ENCODE peak calls at places on chromosomes 2 and 18, in four cellular contexts. B is CD8-positive, alpha-beta T cell; U is gastrocnemius medialis; P is A549. A is an unnamed sample. For H3K4me1, the result is how much of the 10 kb centered on the place peaks cover.

GRCh38 chr2:63790913-63791312 is 50.8 kb upstream of the UGP2 start:
- DNase-seq in B (no peak), U (no peak), P (peak), A (no peak)

GRCh38 chr18:21502661-21503060 is 97.8 kb downstream of the ESCO1 start:
- DNase-seq in B (no peak), U (no peak), P (no peak), A (no peak)

GRCh38 chr2:26721267-26722032 is 28.9 kb downstream of the KCNK3 start:
- DNase-seq in B (no peak), U (no peak), P (peak), A (no peak)

GRCh38 chr18:54223568-54224241 is 764 bp downstream of the MBD2 start:
- DNase-seq in B (no peak), U (peak), P (no peak), A (peak)

GRCh38 chr2:219272995-219273394 is 6.2 kb upstream of the DNAJB2 start:
- DNase-seq in B (no peak), U (no peak), P (no peak), A (no peak)

GRCh38 chr2:222861411-222862067 is 703 bp downstream of the ACSL3 start:
- DNase-seq in B (peak), U (peak), P (no peak), A (peak)

GRCh38 chr18:79442508-79443221 is 46.9 kb downstream of the NFATC1 start:
- DNase-seq in B (no peak), U (no peak), P (no peak), A (no peak)

GRCh38 chr2:70516596-70516995 is 37.0 kb downstream of the TGFA start:
- DNase-seq in B (no peak), U (no peak), P (peak), A (no peak)

GRCh38 chr18:78292602-78293001 is 687.0 kb upstream of the SALL3 start:
- DNase-seq in B (no peak), U (no peak), P (no peak), A (no peak)

GRCh38 chr2:54570925-54571694 is 115.0 kb downstream of the SPTBN1 start:
- DNase-seq in B (peak), U (peak), P (peak), A (peak)

GRCh38 chr2:44684559-44684958 is 256.9 kb upstream of the SIX3 start:
- DNase-seq in B (no peak), U (no peak), P (no peak), A (no peak)

GRCh38 chr2:100857915-100858314 is 38.0 kb downstream of the NPAS2 start:
- DNase-seq in B (no peak), U (no peak), P (no peak), A (no peak)

GRCh38 chr2:73260338-73260984 is 23.8 kb downstream of the FBXO41 start:
- DNase-seq in B (no peak), U (peak), P (peak), A (no peak)

GRCh38 chr2:210688071-210688470 is 131.7 kb downstream of the CPS1 start:
- DNase-seq in B (no peak), U (no peak), P (no peak), A (no peak)

GRCh38 chr2:38098351-38099095 is 22.6 kb upstream of the CYP1B1 start:
- DNase-seq in B (no peak), U (no peak), P (no peak), A (no peak)

GRCh38 chr2:124661558-124661957 is 636.5 kb downstream of the CNTNAP5 start:
- DNase-seq in B (no peak), U (no peak), P (no peak), A (no peak)

GRCh38 chr2:45554764-45555163 is 56.3 kb downstream of the SRBD1 start:
- DNase-seq in B (no peak), U (no peak), P (no peak), A (no peak)

GRCh38 chr18:46842583-46842982 is 74.7 kb downstream of the PIAS2 start:
- DNase-seq in B (no peak), U (no peak), P (no peak), A (no peak)

GRCh38 chr2:174343638-174344455 is 9.1 kb downstream of the SP9 start:
- DNase-seq in B (no peak), U (no peak), P (no peak), A (no peak)

DNA sequence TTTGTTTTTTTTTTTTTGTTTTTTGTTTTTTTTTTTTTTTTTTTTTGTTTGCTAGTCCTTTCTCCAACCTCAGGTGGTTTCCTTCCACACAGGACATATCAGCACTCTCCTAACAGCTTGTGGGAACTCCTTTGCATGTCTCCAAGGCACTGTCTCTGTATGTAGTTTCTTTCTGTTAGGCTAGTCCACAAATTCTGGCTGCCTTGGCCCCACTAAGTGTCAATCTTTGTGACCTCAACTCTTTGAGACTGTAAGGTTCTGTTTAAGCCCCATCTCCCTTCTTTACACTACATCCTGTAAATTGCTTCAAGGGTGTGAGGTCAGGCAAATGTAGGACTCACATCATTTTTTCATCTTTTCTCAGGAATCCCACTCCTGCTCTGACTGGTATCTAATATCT is 85.1 kb downstream of the NCOA1 start:
- DNase-seq in B (no peak), U (no peak), P (no peak), A (no peak)
- H3K4me1 ChIP-seq in B (under half), U (under half), P (under half), A (under half)

DNA sequence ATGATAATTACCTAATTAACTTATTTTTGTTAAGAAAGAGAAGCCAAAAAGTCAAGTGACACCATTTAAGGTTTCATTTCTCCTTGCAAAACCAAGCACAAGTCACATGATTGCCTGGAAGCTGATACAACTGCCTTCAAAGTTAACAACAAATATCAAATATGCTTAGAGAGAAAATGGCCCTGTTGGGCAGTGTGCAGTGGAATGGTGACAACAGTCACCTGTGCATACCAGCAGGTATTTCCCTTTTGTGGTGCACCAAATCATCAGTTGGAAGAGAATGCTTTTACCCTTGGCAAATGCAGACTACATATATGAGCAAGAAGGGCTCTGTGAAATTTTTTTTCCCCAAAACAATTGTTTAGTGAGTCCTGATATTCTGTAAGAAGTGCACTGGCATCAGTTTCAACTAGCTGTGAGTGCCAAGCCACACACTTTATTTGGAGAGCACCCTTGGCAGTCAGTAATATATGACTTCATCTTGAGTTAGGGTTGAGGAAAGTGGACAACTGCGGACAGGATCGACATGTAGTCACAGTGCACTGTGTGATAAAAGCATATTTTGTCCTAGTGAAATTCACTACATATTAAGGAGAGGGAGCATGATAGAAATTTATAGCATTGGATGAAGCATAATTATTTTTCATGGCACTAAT is 74.9 kb upstream of the DOCK10 start:
- DNase-seq in B (no peak), U (no peak), P (no peak), A (no peak)
- H3K4me1 ChIP-seq in B (under half), U (under half), P (under half), A (under half)

GRCh38 chr2:150465703-150466569 is 21.5 kb downstream of the RND3 start:
- DNase-seq in B (no peak), U (no peak), P (no peak), A (no peak)
- H3K4me1 ChIP-seq in B (under half), U (under half), P (half or more), A (under half)

GRCh38 chr2:15731889-15732271 is 140.2 kb downstream of the DDX1 start:
- DNase-seq in B (no peak), U (no peak), P (no peak), A (no peak)
- H3K4me1 ChIP-seq in B (under half), U (under half), P (under half), A (under half)

GRCh38 chr2:121649652-121650553 is 641 bp upstream of the CLASP1 start:
- DNase-seq in B (peak), U (peak), P (peak), A (peak)
- H3K4me1 ChIP-seq in B (under half), U (under half), P (under half), A (under half)

DNA sequence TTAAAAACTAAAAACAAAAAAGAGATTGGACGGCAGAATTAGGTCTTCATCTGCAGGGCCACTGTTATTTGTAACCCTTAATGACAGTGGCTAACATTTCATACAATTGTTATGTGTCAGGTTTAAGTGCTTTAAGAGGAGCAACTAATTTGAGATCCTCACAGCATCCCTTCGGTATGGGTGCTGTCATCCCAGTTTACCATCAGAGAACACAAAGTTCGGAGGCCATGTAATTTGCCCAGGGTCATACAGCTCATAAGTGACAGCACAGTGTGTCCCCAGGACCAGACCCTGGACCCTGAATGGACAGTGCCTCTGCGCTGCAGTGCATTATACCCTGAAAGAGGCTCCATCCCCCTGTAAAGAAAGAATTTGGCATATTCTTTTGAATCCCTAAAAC is 114.7 kb downstream of the FEZ2 start:
- DNase-seq in B (no peak), U (no peak), P (no peak), A (no peak)
- H3K4me1 ChIP-seq in B (under half), U (half or more), P (half or more), A (half or more)

DNA sequence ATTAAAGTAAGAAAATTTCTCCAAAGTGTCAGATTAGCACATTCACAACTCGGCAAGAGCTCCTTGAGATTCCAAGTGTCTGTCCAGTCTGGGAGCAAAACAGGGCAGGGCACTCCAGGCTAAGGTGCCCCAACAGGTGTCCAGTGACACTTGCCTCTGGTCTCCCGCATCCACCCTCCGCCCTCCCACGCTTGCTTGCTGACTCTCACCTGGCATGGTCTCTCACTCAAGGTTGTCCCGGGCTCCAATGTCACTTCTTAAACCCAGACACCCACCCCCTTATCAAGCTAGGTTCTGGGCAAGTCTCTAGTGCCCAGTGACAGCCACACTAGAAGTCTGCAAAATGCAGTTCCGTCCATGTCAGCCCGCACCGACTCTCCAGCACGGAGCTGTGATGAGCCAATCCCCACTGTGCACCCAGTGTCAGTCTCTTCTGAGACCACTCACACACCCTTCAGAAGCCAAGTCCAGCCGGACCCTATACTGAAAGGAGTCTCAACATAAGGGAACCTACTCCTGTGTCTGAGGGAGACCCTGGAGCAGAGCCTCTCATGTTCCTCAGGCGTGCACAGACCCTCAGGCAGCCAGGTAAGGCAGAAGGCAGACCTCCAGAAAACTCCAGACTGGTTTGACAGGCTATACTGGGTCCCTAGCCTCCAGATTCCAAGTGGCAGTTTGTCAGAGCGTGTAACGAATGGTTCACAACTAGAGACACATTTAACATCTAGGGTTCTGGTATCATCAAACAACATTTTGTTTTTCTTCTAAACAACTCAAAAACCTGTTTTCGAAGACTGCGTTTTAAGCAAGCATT is 45.6 kb downstream of the HDLBP start:
- DNase-seq in B (no peak), U (no peak), P (no peak), A (no peak)
- H3K4me1 ChIP-seq in B (under half), U (under half), P (under half), A (under half)

DNA sequence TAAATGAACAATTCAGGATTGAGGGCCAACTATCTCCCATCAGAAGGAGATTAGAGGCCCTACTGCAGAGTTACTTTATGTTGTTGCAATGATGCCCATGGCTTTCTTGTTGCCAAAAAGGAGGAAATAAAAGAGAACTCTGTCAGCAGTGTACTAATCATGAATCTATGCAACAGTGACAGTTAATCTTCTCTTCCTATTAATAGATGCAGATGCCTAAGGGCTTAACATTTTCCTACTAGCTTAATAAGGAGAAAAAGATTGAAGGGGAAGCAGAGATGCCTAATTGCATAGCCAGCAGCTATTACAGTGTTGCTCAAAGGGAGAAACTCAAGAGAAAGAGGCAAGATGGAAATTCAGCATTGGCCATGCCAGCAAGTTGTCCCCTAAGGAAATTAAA is 107.2 kb upstream of the KCNJ3 start:
- DNase-seq in B (no peak), U (no peak), P (no peak), A (no peak)
- H3K4me1 ChIP-seq in B (under half), U (under half), P (under half), A (under half)

DNA sequence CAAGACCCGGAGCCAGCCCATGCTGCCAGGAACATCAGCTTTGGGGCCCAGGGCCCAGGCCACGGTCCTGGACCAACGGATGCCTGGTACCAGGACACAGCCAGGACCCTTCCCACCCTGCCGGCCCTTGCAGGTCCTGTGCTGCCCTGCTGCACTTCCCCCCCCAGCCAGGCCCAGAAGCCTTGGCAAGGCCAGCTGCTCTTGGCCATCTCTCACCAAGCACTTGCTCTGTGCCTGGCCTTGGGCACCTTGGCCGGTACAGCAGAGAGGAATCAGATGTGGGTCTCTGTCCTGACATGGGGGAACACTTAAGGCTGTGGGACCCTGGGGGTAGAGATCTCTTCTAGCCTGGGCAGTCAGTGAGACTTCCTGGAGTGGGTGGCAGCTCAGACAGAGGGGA is 28.9 kb downstream of the BIN1 start:
- DNase-seq in B (no peak), U (peak), P (no peak), A (no peak)
- H3K4me1 ChIP-seq in B (half or more), U (half or more), P (under half), A (under half)

GRCh38 chr2:61176755-61177726 is 15.1 kb downstream of the C2orf74 start:
- DNase-seq in B (peak), U (peak), P (peak), A (peak)
- H3K4me1 ChIP-seq in B (under half), U (under half), P (under half), A (under half)